ENCODE peak calls at places on chromosomes 4 and X, in six cellular contexts. D is HCT116, H is H1, V is stomach, P is upper lobe of left lung, G is endothelial cell of umbilical vein. K is an unnamed sample.
A peak's percentile ranks its signal among the peaks of the same experiment; 100 is the strongest.

GRCh38 chr4:166091914-166092510 is 219.0 kb downstream of the TLL1 start:
- DNase-seq in D (peak; percentile 15), P (no peak), G (peak; percentile 43), H (no peak), V (no peak), K (no peak)

GRCh38 chr4:21605006-21605405 is 343.6 kb downstream of the KCNIP4 start:
- DNase-seq in P (no peak), H (no peak), G (no peak), D (no peak), V (no peak), K (no peak)

GRCh38 chr4:120085705-120086104 is 19.1 kb upstream of the MAD2L1 start:
- DNase-seq in V (no peak), D (no peak), H (no peak), G (no peak), P (no peak), K (no peak)

GRCh38 chrX:154546354-154547244 is at the start of gene G6PD:
- DNase-seq in G (peak; percentile 51), V (peak; percentile 80), P (peak; percentile 97), H (peak; percentile 86), D (peak; percentile 6), K (no peak)

GRCh38 chr4:148852092-148852699 is 410.0 kb upstream of the NR3C2 start:
- DNase-seq in H (no peak), G (peak; percentile 47), D (no peak), P (no peak), V (no peak), K (no peak)

GRCh38 chr4:40183615-40184411 is 13.0 kb upstream of the RHOH start:
- DNase-seq in D (no peak), P (no peak), G (no peak), H (peak; percentile 28), V (no peak), K (no peak)

GRCh38 chr4:117623321-117623720 is 411.0 kb upstream of the NDST3 start:
- DNase-seq in P (no peak), V (no peak), D (no peak), H (no peak), G (no peak), K (no peak)

GRCh38 chr4:101593666-101594065 is 196.9 kb upstream of the BANK1 start:
- DNase-seq in V (no peak), D (no peak), G (no peak), P (no peak), H (no peak), K (no peak)

GRCh38 chr4:78131403-78131802 is 74.3 kb downstream of the FRAS1 start:
- DNase-seq in P (no peak), V (no peak), H (no peak), G (no peak), D (no peak), K (no peak)

GRCh38 chr4:38943355-38943754 is 75.7 kb downstream of the FAM114A1 start:
- DNase-seq in H (no peak), V (peak; percentile 57), D (no peak), P (no peak), G (no peak), K (peak; percentile 98)

DNA sequence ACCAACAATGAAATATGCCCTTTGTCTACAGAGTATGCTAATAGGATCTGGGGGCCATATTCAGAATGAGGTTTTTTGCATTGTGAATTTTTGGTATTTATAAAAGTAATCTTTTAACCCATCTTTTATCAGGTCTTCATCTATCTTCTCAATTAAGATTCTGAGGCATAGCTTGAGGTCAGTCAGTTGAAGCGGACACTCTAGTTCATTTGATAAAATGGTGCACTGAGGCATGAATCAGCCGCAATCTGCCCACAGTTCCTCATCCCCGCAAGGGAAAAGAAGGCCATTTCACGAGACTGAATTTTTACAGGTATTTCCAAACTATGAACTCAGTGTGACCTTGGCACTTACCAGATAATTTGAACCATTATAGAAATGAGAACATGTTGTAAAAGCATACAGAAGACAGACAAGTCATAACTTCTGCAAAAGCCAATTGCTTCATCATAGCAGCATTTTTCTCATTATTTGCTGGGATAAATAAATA is 19.3 kb upstream of the VCX2 start:
- DNase-seq in G (no peak), V (no peak), P (no peak), H (no peak), D (no peak), K (no peak)
- H3K27ac ChIP-seq in G (no peak overlapping the region), V (no peak overlapping the region), P (no peak overlapping the region), H (no peak overlapping the region), D (no peak overlapping the region), K (no peak overlapping the region)

GRCh38 chr4:142160509-142160908 is 524.1 kb downstream of the IL15 start:
- DNase-seq in V (no peak), H (no peak), P (no peak), D (no peak), G (no peak), K (no peak)
- TF ChIP-seq POLR2AphosphoS5 in V (no peak), H (no peak), P (no peak), D (no peak), G (no peak), K (no peak)

DNA sequence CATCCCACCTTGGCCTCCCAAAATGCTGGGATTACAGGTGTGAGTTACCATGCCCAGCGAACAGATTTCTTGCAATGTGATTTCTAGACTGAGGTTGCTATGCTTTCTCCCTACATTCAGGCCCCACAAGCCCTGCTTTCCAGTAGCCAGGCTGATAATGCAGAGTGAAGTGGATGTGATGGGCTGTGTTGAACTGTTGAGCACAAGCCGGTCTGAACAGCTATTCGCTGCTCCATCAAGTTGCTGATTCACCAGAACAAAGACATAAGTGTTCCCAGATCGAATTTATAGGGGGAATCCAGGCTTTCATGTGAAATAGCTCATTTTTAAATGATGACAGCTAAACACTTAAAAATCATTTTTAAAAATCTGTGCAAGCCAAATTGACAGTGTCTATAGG is 8.0 kb downstream of the NIPAL1 start:
- DNase-seq in V (no peak), H (no peak), P (no peak), G (no peak), D (no peak), K (no peak)
- H3K4me3 ChIP-seq in V (no peak overlapping the region), H (no peak overlapping the region), P (no peak overlapping the region), G (no peak overlapping the region), D (no peak overlapping the region), K (no peak overlapping the region)

DNA sequence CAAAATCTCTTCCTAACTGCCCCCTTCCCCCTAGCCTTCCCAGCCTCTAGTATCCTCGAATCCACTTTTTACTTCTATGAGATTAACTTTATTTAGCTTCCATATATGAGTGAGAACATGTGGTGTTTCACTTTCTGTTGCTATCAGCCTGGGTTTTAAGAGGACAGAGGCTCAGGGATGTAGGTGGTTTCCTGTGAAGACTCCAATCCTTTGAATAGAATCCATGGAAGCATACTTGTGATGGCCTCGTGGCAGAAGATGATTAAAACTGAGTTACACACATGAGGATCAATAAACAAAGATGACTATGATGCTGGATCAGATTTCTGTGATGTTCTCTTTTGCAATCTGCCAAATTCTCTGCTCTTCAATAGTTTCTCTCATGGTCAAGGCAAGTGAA is 29.8 kb downstream of the CD99L2 start:
- DNase-seq in G (no peak), D (no peak), H (no peak), V (no peak), P (no peak), K (no peak)
- H3K27ac ChIP-seq in G (no peak overlapping the region), D (no peak overlapping the region), H (no peak overlapping the region), V (no peak overlapping the region), P (no peak overlapping the region), K (no peak overlapping the region)

GRCh38 chr4:69977582-69977981 is 12.1 kb upstream of the CSN2 start:
- DNase-seq in H (no peak), G (no peak), D (no peak), V (no peak), P (no peak), K (no peak)
- TF ChIP-seq POLR2AphosphoS5 in H (no peak), G (no peak), D (no peak), V (no peak), P (no peak), K (no peak)

GRCh38 chr4:143356493-143356892 is 19.8 kb downstream of the GAB1 start:
- DNase-seq in V (no peak), P (no peak), D (no peak), H (no peak), G (no peak), K (no peak)

GRCh38 chr4:143353797-143354196 is 17.1 kb downstream of the GAB1 start:
- DNase-seq in D (no peak), V (no peak), G (no peak), P (no peak), H (no peak), K (no peak)

GRCh38 chr4:143355540-143356217 is 19.0 kb downstream of the GAB1 start:
- DNase-seq in P (no peak), H (no peak), D (no peak), V (no peak), G (no peak), K (no peak)

GRCh38 chr4:143352720-143353119 is 16.0 kb downstream of the GAB1 start:
- DNase-seq in G (no peak), V (no peak), D (no peak), P (no peak), H (no peak), K (no peak)

GRCh38 chr4:143354990-143355389 is 18.3 kb downstream of the GAB1 start:
- DNase-seq in G (peak; percentile 58), H (no peak), D (no peak), V (no peak), P (no peak), K (no peak)
- H3K4me3 ChIP-seq in G (no peak overlapping the region), H (no peak overlapping the region), D (no peak overlapping the region), V (no peak overlapping the region), P (no peak overlapping the region), K (no peak overlapping the region)

GRCh38 chrX:124358796-124359386 is 12.5 kb downstream of the SH2D1A start:
- DNase-seq in H (no peak), V (no peak), G (no peak), D (no peak), P (no peak), K (no peak)
- H3K27ac ChIP-seq in H (no peak overlapping the region), V (no peak overlapping the region), G (no peak overlapping the region), D (no peak overlapping the region), P (no peak overlapping the region), K (no peak overlapping the region)